ENCODE peak calls at places on chromosomes 13 and 19, in eight cellular contexts. F, G, C, K, Q, U, Z and B are unnamed samples.

GRCh38 chr13:35789335-35790166 is 313.1 kb upstream of the MAB21L1 start:
- DNase-seq in K (no peak), C (no peak), F (no peak), Q (peak; percentile 24), U (peak; percentile 49), Z (no peak), G (no peak), B (no peak)

GRCh38 chr19:45507864-45508680 is 793 bp downstream of the VASP start:
- DNase-seq in K (no peak), U (no peak), F (no peak), G (peak; percentile 62), C (no peak), Q (no peak), Z (no peak), B (peak; percentile 66)

GRCh38 chr19:37929512-37929911 is 22.5 kb downstream of the SIPA1L3 start:
- DNase-seq in G (no peak), F (no peak), K (no peak), Z (no peak), U (no peak), C (no peak), Q (no peak), B (no peak)

GRCh38 chr19:57056972-57057371 is 62.8 kb upstream of the USP29 start:
- DNase-seq in C (no peak), G (no peak), U (no peak), K (no peak), Z (no peak), Q (no peak), F (no peak), B (no peak)

GRCh38 chr13:111183959-111184684 is 69.0 kb downstream of the ARHGEF7 start:
- DNase-seq in K (no peak), G (no peak), Q (no peak), C (no peak), U (no peak), Z (no peak), F (no peak), B (no peak)

GRCh38 chr19:35128398-35129057 is 6.3 kb downstream of the LGI4 start:
- DNase-seq in Z (no peak), G (no peak), K (no peak), C (no peak), U (no peak), Q (no peak), F (no peak), B (no peak)

GRCh38 chr19:47075179-47075811 is 26.9 kb upstream of the TMEM160 start:
- DNase-seq in G (no peak), K (no peak), Q (no peak), Z (no peak), F (no peak), U (no peak), C (no peak), B (no peak)

GRCh38 chr13:41224113-41225110 is 30.0 kb upstream of the KBTBD7 start:
- DNase-seq in U (no peak), C (no peak), G (no peak), K (no peak), Q (no peak), F (no peak), Z (no peak), B (peak; percentile 62)